ENCODE peak calls at places on chromosome 4, in five cellular contexts. One of them, this sample, is unnamed.

GRCh38 chr4:76001760-76002159 is 5.5 kb downstream of the CXCL9 start:
- DNase-seq in IMR-90: no peak
- DNase-seq in SK-N-SH: no peak
- DNase-seq in K562: no peak
- DNase-seq in GM12878: no peak
- DNase-seq in this sample: no peak

GRCh38 chr4:85571008-85571407 is 96.1 kb downstream of the ARHGAP24 start:
- DNase-seq in SK-N-SH: no peak
- DNase-seq in K562: no peak
- DNase-seq in GM12878: no peak
- DNase-seq in IMR-90: no peak
- DNase-seq in this sample: no peak

GRCh38 chr4:28009541-28009940 is 1148.9 kb downstream of the STIM2 start:
- DNase-seq in K562: no peak
- DNase-seq in GM12878: no peak
- DNase-seq in SK-N-SH: no peak
- DNase-seq in IMR-90: peak
- DNase-seq in this sample: no peak

GRCh38 chr4:147361726-147362125 is 119.2 kb upstream of the EDNRA start:
- DNase-seq in GM12878: no peak
- DNase-seq in K562: no peak
- DNase-seq in SK-N-SH: no peak
- DNase-seq in IMR-90: peak
- DNase-seq in this sample: peak

GRCh38 chr4:124018383-124019317 is 622.1 kb downstream of the SPRY1 start:
- DNase-seq in IMR-90: peak
- DNase-seq in SK-N-SH: peak
- DNase-seq in GM12878: peak
- DNase-seq in K562: no peak
- DNase-seq in this sample: no peak

GRCh38 chr4:2809610-2810180 is 16.8 kb downstream of the SH3BP2 start:
- DNase-seq in GM12878: no peak
- DNase-seq in IMR-90: no peak
- DNase-seq in SK-N-SH: no peak
- DNase-seq in K562: no peak
- DNase-seq in this sample: no peak

GRCh38 chr4:32884198-32884597 is 2164.0 kb downstream of the PCDH7 start:
- DNase-seq in K562: no peak
- DNase-seq in IMR-90: no peak
- DNase-seq in GM12878: no peak
- DNase-seq in SK-N-SH: no peak
- DNase-seq in this sample: no peak

GRCh38 chr4:98260047-98260578 is 1.1 kb upstream of the RAP1GDS1 start:
- DNase-seq in IMR-90: peak
- DNase-seq in SK-N-SH: peak
- DNase-seq in GM12878: no peak
- DNase-seq in K562: no peak
- DNase-seq in this sample: peak

GRCh38 chr4:76305033-76305687 is 1.4 kb upstream of the STBD1 start:
- DNase-seq in GM12878: no peak
- DNase-seq in K562: no peak
- DNase-seq in IMR-90: no peak
- DNase-seq in SK-N-SH: no peak
- DNase-seq in this sample: no peak

GRCh38 chr4:80124246-80125211 is 51.5 kb upstream of the ANTXR2 start:
- DNase-seq in GM12878: no peak
- DNase-seq in K562: no peak
- DNase-seq in IMR-90: no peak
- DNase-seq in SK-N-SH: no peak
- DNase-seq in this sample: no peak
- H3K4me3 ChIP-seq in GM12878: no peak
- H3K4me3 ChIP-seq in K562: peak
- H3K4me3 ChIP-seq in IMR-90: no peak
- H3K4me3 ChIP-seq in SK-N-SH: no peak
- H3K4me3 ChIP-seq in this sample: no peak

DNA sequence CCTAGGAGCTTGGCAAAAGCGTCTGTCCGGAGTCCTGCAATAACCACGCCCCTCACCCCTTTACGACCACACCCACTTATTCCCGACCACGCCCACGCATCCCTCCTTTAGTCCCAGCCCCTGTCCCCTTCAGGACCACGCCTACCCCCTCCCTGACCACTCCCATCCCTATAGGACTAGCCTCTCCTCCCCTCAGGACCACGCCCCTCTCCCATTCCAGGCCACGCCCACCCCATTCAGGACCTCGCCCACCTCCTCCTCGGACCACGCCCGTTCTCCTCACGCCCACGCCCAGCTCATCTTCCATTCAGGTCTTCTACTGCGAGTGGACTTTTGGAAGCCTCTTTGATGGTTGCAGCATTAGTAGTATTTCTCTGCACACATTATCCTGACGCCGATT is 131.2 kb upstream of the STX18 start:
- DNase-seq in IMR-90: no peak
- DNase-seq in SK-N-SH: peak
- DNase-seq in GM12878: no peak
- DNase-seq in K562: peak
- DNase-seq in this sample: peak
- TF ChIP-seq RCOR1 in IMR-90: no peak
- TF ChIP-seq RCOR1 in SK-N-SH: no peak
- TF ChIP-seq RCOR1 in GM12878: no peak
- TF ChIP-seq RCOR1 in K562: peak
- TF ChIP-seq RCOR1 in this sample: no peak

GRCh38 chr4:164872481-164872880 is 4.5 kb upstream of the APELA start:
- DNase-seq in IMR-90: no peak
- DNase-seq in SK-N-SH: no peak
- DNase-seq in K562: no peak
- DNase-seq in GM12878: no peak
- DNase-seq in this sample: no peak

GRCh38 chr4:164871673-164872072 is 5.3 kb upstream of the APELA start:
- DNase-seq in SK-N-SH: no peak
- DNase-seq in IMR-90: no peak
- DNase-seq in GM12878: no peak
- DNase-seq in K562: no peak
- DNase-seq in this sample: no peak

GRCh38 chr4:164866817-164867490 is 10.0 kb upstream of the APELA start:
- DNase-seq in GM12878: no peak
- DNase-seq in SK-N-SH: no peak
- DNase-seq in K562: no peak
- DNase-seq in IMR-90: no peak
- DNase-seq in this sample: no peak
- H3K4me2 ChIP-seq in GM12878: no peak
- H3K4me2 ChIP-seq in SK-N-SH: no peak
- H3K4me2 ChIP-seq in K562: no peak
- H3K4me2 ChIP-seq in IMR-90: no peak
- H3K4me2 ChIP-seq in this sample: no peak

DNA sequence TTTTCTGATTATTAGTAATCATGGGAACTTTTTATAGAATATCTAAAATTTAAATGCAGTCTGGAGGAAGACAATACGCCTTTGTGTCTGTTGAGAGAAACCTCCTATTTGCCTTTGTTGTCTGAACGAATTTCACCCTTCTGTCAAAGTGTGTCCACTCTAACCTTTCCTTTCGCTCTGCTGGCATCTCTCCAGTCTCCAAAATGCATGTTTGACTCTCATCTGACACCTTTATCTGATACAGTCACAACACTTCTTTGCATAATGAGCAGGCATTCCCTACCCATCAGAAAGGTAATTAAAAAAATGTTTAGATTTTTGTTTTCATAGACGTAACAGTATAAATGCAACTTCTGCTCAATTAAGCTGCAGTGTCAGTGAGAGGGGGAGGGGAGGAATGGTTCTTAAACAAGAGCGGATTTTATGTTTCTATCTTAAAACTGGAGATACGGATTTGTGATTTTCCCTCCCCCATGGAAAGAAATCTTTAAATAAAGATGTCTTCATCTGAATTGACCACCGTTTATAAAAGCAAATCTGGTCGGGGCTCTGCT is 70.2 kb downstream of the CXXC4 start:
- DNase-seq in GM12878: no peak
- DNase-seq in K562: no peak
- DNase-seq in SK-N-SH: no peak
- DNase-seq in IMR-90: no peak
- DNase-seq in this sample: no peak
- H3K4me3 ChIP-seq in GM12878: no peak
- H3K4me3 ChIP-seq in K562: no peak
- H3K4me3 ChIP-seq in SK-N-SH: peak
- H3K4me3 ChIP-seq in IMR-90: no peak
- H3K4me3 ChIP-seq in this sample: no peak

GRCh38 chr4:105414316-105414715 is 59.5 kb downstream of the PPA2 start:
- DNase-seq in SK-N-SH: no peak
- DNase-seq in IMR-90: no peak
- DNase-seq in GM12878: no peak
- DNase-seq in K562: no peak
- DNase-seq in this sample: no peak

GRCh38 chr4:105417624-105418023 is 56.2 kb downstream of the PPA2 start:
- DNase-seq in IMR-90: peak
- DNase-seq in K562: no peak
- DNase-seq in GM12878: no peak
- DNase-seq in SK-N-SH: no peak
- DNase-seq in this sample: no peak

GRCh38 chr4:105415281-105415744 is 58.5 kb downstream of the PPA2 start:
- DNase-seq in SK-N-SH: no peak
- DNase-seq in GM12878: no peak
- DNase-seq in K562: no peak
- DNase-seq in IMR-90: no peak
- DNase-seq in this sample: no peak
- TF ChIP-seq RCOR1 in SK-N-SH: no peak
- TF ChIP-seq RCOR1 in GM12878: no peak
- TF ChIP-seq RCOR1 in K562: no peak
- TF ChIP-seq RCOR1 in IMR-90: no peak
- TF ChIP-seq RCOR1 in this sample: no peak

DNA sequence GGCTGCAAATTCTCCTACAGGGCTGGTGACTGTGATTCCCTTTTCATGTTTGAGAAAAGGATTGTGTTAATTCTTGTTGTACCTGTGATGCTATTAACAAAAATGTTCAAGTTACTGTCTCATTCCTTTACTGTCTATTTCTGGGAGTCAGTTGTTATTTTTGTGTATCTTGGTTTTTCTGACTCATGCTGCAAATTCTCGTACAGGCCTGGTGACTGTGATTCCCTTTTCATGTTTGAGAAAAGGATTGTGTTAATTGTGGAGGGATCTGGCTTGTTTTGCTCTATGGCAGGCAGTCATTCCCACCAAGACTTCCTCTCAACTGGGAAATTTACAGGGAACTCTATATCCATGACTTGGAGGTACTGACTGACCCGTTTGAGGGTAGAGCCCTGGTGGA is 693.4 kb upstream of the INTU start:
- DNase-seq in K562: no peak
- DNase-seq in SK-N-SH: no peak
- DNase-seq in GM12878: no peak
- DNase-seq in IMR-90: peak
- DNase-seq in this sample: no peak
- H3K4me2 ChIP-seq in K562: no peak
- H3K4me2 ChIP-seq in SK-N-SH: peak
- H3K4me2 ChIP-seq in GM12878: no peak
- H3K4me2 ChIP-seq in IMR-90: peak
- H3K4me2 ChIP-seq in this sample: no peak

DNA sequence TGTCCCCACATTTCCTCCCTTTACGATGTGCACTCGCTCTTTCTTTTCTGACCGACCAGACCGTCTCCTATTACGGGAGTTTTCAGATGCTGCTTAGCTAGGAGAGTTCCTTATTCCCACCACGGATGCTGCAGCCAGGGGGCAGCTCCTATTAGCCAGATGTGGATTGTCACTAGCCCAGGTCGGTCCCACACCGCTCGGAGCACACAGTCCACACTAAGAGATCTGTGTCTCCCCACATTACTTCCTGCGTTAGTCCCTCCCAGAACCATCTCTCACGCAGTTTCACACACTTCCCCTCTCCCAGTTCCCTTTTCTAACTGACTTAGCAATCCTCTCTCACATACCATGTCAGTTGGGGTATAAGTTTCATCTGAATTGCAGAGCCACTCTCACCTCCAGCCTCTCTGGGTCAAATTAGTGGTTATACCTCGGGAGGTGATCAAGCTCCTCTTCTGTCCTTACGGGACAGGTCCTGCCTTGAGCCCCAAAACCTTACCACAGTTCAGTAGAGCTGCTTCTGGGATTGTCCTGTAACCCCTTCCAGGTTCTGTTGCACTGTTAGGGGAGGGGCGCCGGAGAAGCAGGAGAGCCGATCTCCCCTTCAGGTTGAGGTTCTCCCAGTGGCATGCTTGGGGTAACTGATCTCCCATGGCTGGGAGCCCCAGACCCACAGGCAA is 28.2 kb downstream of the SULT1E1 start:
- DNase-seq in IMR-90: no peak
- DNase-seq in GM12878: peak
- DNase-seq in SK-N-SH: no peak
- DNase-seq in K562: no peak
- DNase-seq in this sample: no peak
- H3K4me3 ChIP-seq in IMR-90: no peak
- H3K4me3 ChIP-seq in GM12878: peak
- H3K4me3 ChIP-seq in SK-N-SH: no peak
- H3K4me3 ChIP-seq in K562: no peak
- H3K4me3 ChIP-seq in this sample: no peak

DNA sequence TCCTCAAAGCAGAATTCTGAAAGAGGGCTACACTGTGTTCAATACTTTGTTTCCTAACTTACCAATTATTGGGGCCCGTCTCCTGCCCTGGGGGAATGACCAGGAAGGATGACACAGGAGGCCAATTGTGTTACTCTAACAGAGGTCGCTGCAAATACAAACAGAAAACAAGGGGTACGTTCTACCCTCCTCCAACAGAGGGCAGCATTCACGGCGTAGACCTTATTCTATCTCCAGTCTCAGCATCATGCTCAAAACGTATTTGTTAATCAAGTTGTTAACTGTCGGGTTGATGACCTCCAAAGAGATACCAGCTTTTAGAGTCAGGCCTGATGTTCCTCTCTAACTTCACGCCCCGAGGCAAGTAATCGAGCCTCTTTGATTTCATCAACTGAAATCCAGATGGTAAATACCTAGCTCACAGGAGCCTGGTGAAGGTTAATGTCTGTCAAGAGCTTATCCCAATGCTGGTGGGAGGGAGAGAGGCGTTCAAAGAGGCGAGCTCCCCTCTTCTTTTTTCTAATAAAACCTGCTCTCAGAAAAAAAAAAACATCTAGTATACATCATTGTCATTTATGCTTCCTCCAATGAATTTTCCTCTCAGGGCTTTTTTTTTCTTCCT is 181.0 kb upstream of the KCNIP4 start:
- DNase-seq in IMR-90: peak
- DNase-seq in SK-N-SH: peak
- DNase-seq in GM12878: no peak
- DNase-seq in K562: peak
- DNase-seq in this sample: no peak
- TF ChIP-seq RCOR1 in IMR-90: no peak
- TF ChIP-seq RCOR1 in SK-N-SH: no peak
- TF ChIP-seq RCOR1 in GM12878: no peak
- TF ChIP-seq RCOR1 in K562: no peak
- TF ChIP-seq RCOR1 in this sample: no peak